ENCODE peak calls at places on chromosomes 7 and 10, in seven cellular contexts. J is astrocyte, V is HCT116, X is PC-9, H is PC-3, U is fibroblast of lung, I is GM23338. Z is an unnamed sample.

GRCh38 chr10:77478248-77478963 is 159.2 kb downstream of the KCNMA1 start:
- DNase-seq in J (peak; percentile 92), V (no peak), X (no peak), H (peak; percentile 88), U (peak; percentile 95), I (no peak), Z (no peak)

GRCh38 chr7:50978633-50979215 is 196.0 kb upstream of the GRB10 start:
- DNase-seq in J (peak; percentile 39), V (no peak), X (no peak), H (peak; percentile 55), U (peak; percentile 54), I (peak; percentile 72), Z (no peak)

GRCh38 chr7:47786557-47787248 is 161.6 kb downstream of the PKD1L1 start:
- DNase-seq in J (peak; percentile 100), V (peak; percentile 91), X (peak; percentile 99), H (peak; percentile 98), U (peak; percentile 100), I (peak; percentile 34), Z (peak; percentile 89)

GRCh38 chr10:34403512-34403911 is 411.6 kb downstream of the PARD3 start:
- DNase-seq in J (peak; percentile 79), V (no peak), X (no peak), H (no peak), U (peak; percentile 82), I (no peak), Z (no peak)

GRCh38 chr10:4202936-4203335 is 417.9 kb upstream of the KLF6 start:
- DNase-seq in J (no peak), V (no peak), X (no peak), H (no peak), U (peak; percentile 8), I (no peak), Z (no peak)

GRCh38 chr10:11468126-11468742 is 143.2 kb downstream of the USP6NL start:
- DNase-seq in J (peak; percentile 69), V (no peak), X (no peak), H (peak; percentile 45), U (peak; percentile 77), I (no peak), Z (no peak)

GRCh38 chr7:148773344-148773743 is 74.6 kb downstream of the CUL1 start:
- DNase-seq in J (peak; percentile 18), V (no peak), X (no peak), H (no peak), U (peak; percentile 26), I (no peak), Z (no peak)

GRCh38 chr7:124162667-124163066 is 129.8 kb upstream of the TMEM229A start:
- DNase-seq in J (peak; percentile 4), V (no peak), X (no peak), H (peak; percentile 48), U (peak; percentile 23), I (no peak), Z (no peak)

GRCh38 chr10:3192856-3193635 is 20.5 kb upstream of the PITRM1 start:
- DNase-seq in J (peak; percentile 46), V (peak; percentile 34), X (peak; percentile 39), H (peak; percentile 64), U (peak; percentile 48), I (peak; percentile 70), Z (peak; percentile 73)

GRCh38 chr10:93702278-93703001 is at the start of gene FRA10AC1:
- DNase-seq in J (peak; percentile 87), V (peak; percentile 83), X (peak; percentile 82), H (peak; percentile 80), U (peak; percentile 92), I (peak; percentile 95), Z (peak; percentile 97)

GRCh38 chr10:67803588-67804394 is 34.2 kb downstream of the DNAJC12 start:
- DNase-seq in J (no peak), V (no peak), X (no peak), H (no peak), U (no peak), I (no peak), Z (no peak)

GRCh38 chr7:1385809-1386622 is 73.3 kb downstream of the MICALL2 start:
- DNase-seq in J (no peak), V (no peak), X (no peak), H (no peak), U (no peak), I (peak; percentile 52), Z (no peak)

GRCh38 chr7:128026551-128026950 is 4.7 kb downstream of the LRRC4 start:
- DNase-seq in J (no peak), V (no peak), X (no peak), H (no peak), U (no peak), I (no peak), Z (no peak)
- H4K20me1 ChIP-seq in J (peaks cover 87% of the 10 kb centered on the region), V (no peaks in the 10 kb centered on the region), X (no peaks in the 10 kb centered on the region), H (no peaks in the 10 kb centered on the region), U (no peaks in the 10 kb centered on the region), I (peaks cover 46% of the 10 kb centered on the region), Z (peaks cover 25% of the 10 kb centered on the region)

GRCh38 chr10:79269969-79270368 is 77.3 kb upstream of the PPIF start:
- DNase-seq in J (no peak), V (no peak), X (no peak), H (no peak), U (no peak), I (no peak), Z (no peak)
- H3K4me1 ChIP-seq in J (peaks cover 54% of the 10 kb centered on the region), V (peaks cover 3% of the 10 kb centered on the region), X (peaks cover 17% of the 10 kb centered on the region), H (peaks cover 34% of the 10 kb centered on the region), U (peaks cover 64% of the 10 kb centered on the region), I (no peaks in the 10 kb centered on the region), Z (peaks cover 18% of the 10 kb centered on the region)

GRCh38 chr10:21514808-21515580 is 10.5 kb downstream of the SKIDA1 start:
- DNase-seq in J (no peak), V (no peak), X (no peak), H (no peak), U (peak; percentile 67), I (no peak), Z (no peak)

GRCh38 chr10:21515581-21516269 is 9.8 kb downstream of the SKIDA1 start:
- DNase-seq in J (no peak), V (no peak), X (no peak), H (no peak), U (peak; percentile 48), I (no peak), Z (no peak)

GRCh38 chr10:21516270-21517131 is 9.0 kb downstream of the SKIDA1 start:
- DNase-seq in J (peak; percentile 67), V (no peak), X (peak; percentile 52), H (peak; percentile 55), U (peak; percentile 78), I (peak; percentile 83), Z (peak; percentile 87)

GRCh38 chr10:21513035-21513434 is 12.4 kb downstream of the SKIDA1 start:
- DNase-seq in J (no peak), V (no peak), X (no peak), H (no peak), U (peak; percentile 13), I (no peak), Z (no peak)

DNA sequence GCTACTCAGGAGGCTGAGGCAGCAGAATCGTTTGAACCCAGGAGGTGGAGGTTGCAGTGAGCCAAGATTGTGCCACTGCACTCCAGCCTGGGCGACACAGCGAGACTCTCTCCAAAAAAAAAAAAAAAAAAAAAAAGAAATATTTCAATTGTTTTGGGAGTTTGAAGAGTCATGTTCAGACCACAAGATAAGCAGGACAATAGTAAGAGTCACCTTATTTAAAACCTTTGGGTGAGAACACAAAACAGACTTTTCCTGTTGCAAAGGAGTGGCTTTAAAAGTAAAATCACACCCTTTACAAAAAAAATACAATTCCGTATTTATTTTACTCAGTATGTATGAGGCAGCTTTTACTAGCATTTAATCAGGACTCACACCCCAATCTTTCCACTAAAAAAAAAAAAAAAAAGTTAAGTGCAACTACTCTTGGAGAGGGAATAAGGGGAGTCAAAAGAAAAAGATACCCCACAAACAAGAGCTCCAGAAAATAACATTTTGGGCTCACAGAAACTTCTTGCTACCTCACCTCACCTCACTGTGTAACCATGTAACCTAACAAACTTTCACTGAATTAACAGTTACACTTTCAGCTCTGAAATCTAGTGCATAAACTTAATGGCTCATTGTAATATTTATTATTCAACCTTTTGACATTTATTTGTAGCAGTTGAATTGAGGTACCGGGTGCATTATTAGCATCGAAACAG is 11.2 kb downstream of the SKIDA1 start:
- DNase-seq in J (no peak), V (no peak), X (no peak), H (no peak), U (peak; percentile 45), I (no peak), Z (no peak)
- TF ChIP-seq EZH2 in J (no peak), V (no peak), X (no peak), H (no peak), U (no peak), I (no peak), Z (no peak)

GRCh38 chr10:28186887-28187578 is 115.8 kb downstream of the MPP7 start:
- DNase-seq in J (no peak), V (no peak), X (no peak), H (no peak), U (no peak), I (no peak), Z (no peak)
- H4K20me1 ChIP-seq in J (no peaks in the 10 kb centered on the region), V (no peaks in the 10 kb centered on the region), X (no peaks in the 10 kb centered on the region), H (no peaks in the 10 kb centered on the region), U (no peaks in the 10 kb centered on the region), I (no peaks in the 10 kb centered on the region), Z (no peaks in the 10 kb centered on the region)

DNA sequence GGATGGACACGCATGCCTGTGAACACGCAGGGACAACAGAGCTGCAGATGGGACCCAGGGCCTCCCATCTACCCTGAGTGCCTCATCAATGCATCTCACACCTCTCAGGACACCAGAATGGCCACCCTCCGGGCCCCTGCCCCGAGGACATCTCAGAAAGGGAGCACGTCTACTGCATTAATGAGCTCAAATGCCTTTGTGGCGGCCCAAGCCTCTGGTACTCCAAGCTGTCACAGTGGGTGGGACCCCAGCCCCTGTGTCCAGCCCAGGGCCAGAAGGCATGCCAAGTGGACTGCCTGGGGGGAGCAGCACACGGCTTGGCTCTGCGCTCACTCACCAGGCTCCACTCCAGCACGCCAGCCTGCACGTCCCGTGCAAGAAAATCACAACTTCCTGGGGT is 52.0 kb downstream of the TCERG1L start:
- DNase-seq in J (no peak), V (no peak), X (no peak), H (no peak), U (no peak), I (no peak), Z (no peak)
- H3K4me1 ChIP-seq in J (no peaks in the 10 kb centered on the region), V (no peaks in the 10 kb centered on the region), X (no peaks in the 10 kb centered on the region), H (no peaks in the 10 kb centered on the region), U (no peaks in the 10 kb centered on the region), I (no peaks in the 10 kb centered on the region), Z (no peaks in the 10 kb centered on the region)

GRCh38 chr7:157004050-157004838 is 6.2 kb downstream of the MNX1 start:
- DNase-seq in J (peak; percentile 17), V (no peak), X (no peak), H (no peak), U (peak; percentile 42), I (no peak), Z (no peak)

GRCh38 chr7:157006205-157006747 is 4.2 kb downstream of the MNX1 start:
- DNase-seq in J (no peak), V (no peak), X (no peak), H (no peak), U (no peak), I (peak; percentile 67), Z (no peak)

GRCh38 chr7:157006829-157007469 is 3.5 kb downstream of the MNX1 start:
- DNase-seq in J (no peak), V (no peak), X (no peak), H (no peak), U (no peak), I (no peak), Z (no peak)

GRCh38 chr7:157004839-157005455 is 5.5 kb downstream of the MNX1 start:
- DNase-seq in J (no peak), V (no peak), X (no peak), H (no peak), U (no peak), I (peak; percentile 41), Z (no peak)

GRCh38 chr7:157005456-157006204 is 4.8 kb downstream of the MNX1 start:
- DNase-seq in J (no peak), V (no peak), X (no peak), H (no peak), U (no peak), I (peak; percentile 68), Z (no peak)
- TF ChIP-seq EZH2 in J (peak; percentile 98), V (no peak), X (no peak), H (no peak), U (peak; percentile 82), I (peak; percentile 100), Z (peak; percentile 93)

GRCh38 chr10:6212806-6213205 is 10.1 kb downstream of the PFKFB3 start:
- DNase-seq in J (no peak), V (no peak), X (no peak), H (no peak), U (no peak), I (no peak), Z (no peak)
- H4K20me1 ChIP-seq in J (peaks cover 77% of the 10 kb centered on the region), V (no peaks in the 10 kb centered on the region), X (peaks cover 10% of the 10 kb centered on the region), H (peaks cover 6% of the 10 kb centered on the region), U (no peaks in the 10 kb centered on the region), I (peaks cover 6% of the 10 kb centered on the region), Z (peaks cover 30% of the 10 kb centered on the region)

Z was measured in hepatocyte.